ENCODE peak calls at places on chromosomes 6 and 20, in nine cellular contexts. Q, W, I, C, G, M, N, B and V are unnamed samples.

GRCh38 chr20:49742948-49743347 is 29.3 kb upstream of the B4GALT5 start:
- DNase-seq in M (no peak), I (no peak), B (no peak), N (no peak), Q (no peak), G (no peak), W (no peak), C (no peak), V (no peak)

GRCh38 chr6:19156443-19156842 is 680.7 kb upstream of the ID4 start:
- DNase-seq in Q (no peak), G (no peak), C (no peak), B (no peak), I (no peak), M (no peak), N (no peak), W (no peak), V (no peak)

GRCh38 chr6:158255974-158256601 is 56.2 kb upstream of the TULP4 start:
- DNase-seq in Q (no peak), N (peak; percentile 31), C (no peak), G (peak; percentile 51), B (no peak), M (no peak), W (no peak), I (no peak), V (no peak)

GRCh38 chr6:18081025-18081668 is 41.3 kb downstream of the NHLRC1 start:
- DNase-seq in W (no peak), I (peak; percentile 80), B (no peak), G (no peak), M (peak; percentile 7), C (no peak), Q (no peak), N (no peak), V (no peak)

GRCh38 chr6:108156180-108156937 is 9.5 kb upstream of the NR2E1 start:
- DNase-seq in W (no peak), C (no peak), M (no peak), B (no peak), I (no peak), G (no peak), N (no peak), Q (no peak), V (no peak)

GRCh38 chr20:58636396-58636982 is 14.6 kb upstream of the STX16 start:
- DNase-seq in W (no peak), B (no peak), G (no peak), C (no peak), I (no peak), M (no peak), Q (no peak), N (no peak), V (no peak)

GRCh38 chr20:45857836-45858250 is 429 bp downstream of the ZSWIM3 start:
- DNase-seq in B (no peak), N (no peak), Q (no peak), G (no peak), C (no peak), M (peak; percentile 39), W (peak; percentile 43), I (no peak), V (no peak)

GRCh38 chr20:24379116-24379927 is 90.1 kb upstream of the SYNDIG1 start:
- DNase-seq in I (peak; percentile 15), Q (peak; percentile 48), B (no peak), C (no peak), N (no peak), G (no peak), M (peak; percentile 64), W (no peak), V (no peak)

GRCh38 chr6:121430514-121431460 is 4.7 kb upstream of the GJA1 start:
- DNase-seq in Q (no peak), W (no peak), I (peak; percentile 59), G (no peak), M (peak; percentile 78), C (no peak), N (no peak), B (no peak), V (peak; percentile 81)

GRCh38 chr6:98980814-98981213 is 33.1 kb upstream of the FBXL4 start:
- DNase-seq in G (no peak), Q (no peak), N (no peak), I (peak; percentile 3), B (no peak), C (no peak), W (no peak), M (no peak), V (no peak)

GRCh38 chr6:25710287-25710686 is 44.3 kb upstream of the SLC17A4 start:
- DNase-seq in B (no peak), N (no peak), C (no peak), Q (no peak), W (no peak), G (no peak), I (no peak), M (no peak), V (no peak)

GRCh38 chr6:139449611-139450000 is 75.2 kb upstream of the CITED2 start:
- DNase-seq in Q (no peak), C (no peak), M (peak; percentile 61), N (no peak), B (no peak), I (no peak), W (no peak), G (no peak), V (no peak)

GRCh38 chr20:63090682-63091571 is 84.2 kb upstream of the BHLHE23 start:
- DNase-seq in G (no peak), M (no peak), Q (no peak), N (no peak), C (peak; percentile 47), B (no peak), W (no peak), I (no peak), V (no peak)

GRCh38 chr20:64154590-64155257 is 9.5 kb upstream of the MYT1 start:
- DNase-seq in N (no peak), G (no peak), M (no peak), Q (no peak), C (no peak), I (no peak), B (no peak), W (no peak), V (no peak)

GRCh38 chr6:113496157-113496556 is 361.0 kb upstream of the MARCKS start:
- DNase-seq in I (no peak), C (no peak), Q (no peak), W (no peak), N (no peak), M (peak; percentile 70), B (no peak), G (no peak), V (peak; percentile 86)

GRCh38 chr6:22980446-22980845 is 411.1 kb downstream of the HDGFL1 start:
- DNase-seq in W (no peak), N (no peak), G (no peak), M (peak; percentile 39), I (no peak), Q (no peak), B (no peak), C (no peak), V (no peak)